ENCODE peak calls at places on chromosomes 3 and 15, in six cellular contexts. S is Panc1; O is CD8-positive, alpha-beta T cell; G is tibial nerve; U is coronary artery; A is neural progenitor cell. J is an unnamed sample.
A peak's percentile ranks its signal among the peaks of the same experiment; 100 is the strongest.

GRCh38 chr15:85624241-85624855 is 170.4 kb downstream of the KLHL25 start:
- DNase-seq in O (no peak), G (no peak), A (no peak), U (no peak), S (no peak), J (no peak)

GRCh38 chr3:58577269-58577821 is at the start of gene FAM107A:
- DNase-seq in U (no peak), G (peak; percentile 67), O (no peak), A (peak; percentile 58), S (no peak), J (peak; percentile 29)

GRCh38 chr15:100941536-100941935 is 22.4 kb downstream of the LRRK1 start:
- DNase-seq in G (no peak), A (no peak), S (no peak), U (no peak), O (no peak), J (no peak)

GRCh38 chr3:184322731-184323487 is 8.5 kb downstream of the EIF4G1 start:
- DNase-seq in G (peak; percentile 70), S (no peak), A (no peak), O (no peak), U (no peak), J (no peak)

GRCh38 chr15:85137507-85138175 is 156.0 kb downstream of the PDE8A start:
- DNase-seq in U (no peak), A (peak; percentile 44), O (no peak), G (no peak), S (no peak), J (no peak)

GRCh38 chr15:66071160-66071559 is 182.4 kb downstream of the MEGF11 start:
- DNase-seq in S (no peak), U (no peak), A (no peak), G (no peak), O (no peak), J (no peak)

GRCh38 chr3:177946965-177947364 is 589.3 kb upstream of the KCNMB2 start:
- DNase-seq in G (no peak), U (no peak), O (no peak), S (no peak), A (no peak), J (no peak)

GRCh38 chr15:89483079-89483478 is 13.3 kb downstream of the RHCG start:
- DNase-seq in S (no peak), U (no peak), G (no peak), A (no peak), O (no peak), J (no peak)

GRCh38 chr15:49831206-49831965 is 210.5 kb downstream of the DTWD1 start:
- DNase-seq in U (peak; percentile 73), S (no peak), A (no peak), G (peak; percentile 36), O (no peak), J (no peak)

GRCh38 chr3:39096775-39097174 is 10.7 kb downstream of the GORASP1 start:
- DNase-seq in G (no peak), O (no peak), U (no peak), S (no peak), A (no peak), J (peak; percentile 45)

GRCh38 chr15:78264304-78265136 is at the start of gene DNAJA4:
- DNase-seq in U (no peak), A (peak; percentile 17), O (peak; percentile 71), G (peak; percentile 38), S (no peak), J (peak; percentile 73)

GRCh38 chr3:49593046-49593445 is 38.8 kb downstream of the BSN start:
- DNase-seq in S (no peak), O (no peak), U (no peak), A (no peak), G (no peak), J (no peak)

GRCh38 chr3:85535517-85535916 is 576.7 kb downstream of the CADM2 start:
- DNase-seq in S (no peak), O (no peak), G (no peak), A (no peak), U (no peak), J (no peak)

GRCh38 chr15:66852064-66852905 is 150.2 kb downstream of the SMAD6 start:
- DNase-seq in G (no peak), O (no peak), S (no peak), A (no peak), U (peak; percentile 65), J (no peak)

GRCh38 chr15:70048196-70048565 is 49.5 kb downstream of the TLE3 start:
- DNase-seq in O (no peak), A (no peak), U (no peak), G (no peak), S (no peak), J (no peak)

GRCh38 chr15:69719527-69719926 is 266.9 kb downstream of the RPLP1 start:
- DNase-seq in G (peak; percentile 29), U (no peak), A (no peak), O (peak; percentile 83), S (no peak), J (no peak)

GRCh38 chr3:61250784-61251173 is 473 bp downstream of the FHIT start:
- DNase-seq in G (peak; percentile 48), S (no peak), U (no peak), A (peak; percentile 35), O (peak; percentile 26), J (no peak)
- H3K27ac ChIP-seq in G (peak overlapping the region; percentile 81), S (no peak overlapping the region), U (peak overlapping the region; percentile 48), A (no peak overlapping the region), O (peak overlapping the region; percentile 15), J (peak overlapping the region; percentile 80)

GRCh38 chr15:34373951-34374350 is 7.0 kb upstream of the LPCAT4 start:
- DNase-seq in O (no peak), A (no peak), U (no peak), G (no peak), S (no peak), J (no peak)

GRCh38 chr15:34374816-34375215 is 7.8 kb upstream of the LPCAT4 start:
- DNase-seq in O (no peak), G (no peak), A (no peak), U (no peak), S (no peak), J (no peak)

GRCh38 chr15:34376856-34377255 is 9.9 kb upstream of the LPCAT4 start:
- DNase-seq in S (no peak), U (no peak), A (no peak), G (no peak), O (no peak), J (no peak)
- H3K4me3 ChIP-seq in S (no peak overlapping the region), U (no peak overlapping the region), A (no peak overlapping the region), G (no peak overlapping the region), O (no peak overlapping the region), J (no peak overlapping the region)

GRCh38 chr15:91605576-91605975 is 247.9 kb upstream of the SLCO3A1 start:
- DNase-seq in A (no peak), U (no peak), S (no peak), G (no peak), O (no peak), J (no peak)
- H3K27ac ChIP-seq in A (no peak overlapping the region), U (no peak overlapping the region), S (no peak overlapping the region), G (no peak overlapping the region), O (no peak overlapping the region), J (no peak overlapping the region)

GRCh38 chr3:139329364-139329850 is 14.4 kb upstream of the MRPS22 start:
- DNase-seq in A (peak; percentile 93), O (peak; percentile 82), G (peak; percentile 70), S (peak; percentile 45), U (peak; percentile 82), J (peak; percentile 70)
- H3K4me3 ChIP-seq in A (peak overlapping the region; percentile 27), O (peak overlapping the region; percentile 21), G (no peak overlapping the region), S (no peak overlapping the region), U (peak overlapping the region; percentile 56), J (peak overlapping the region; percentile 29)

GRCh38 chr3:40858364-40859115 is 333.8 kb downstream of the ZNF621 start:
- DNase-seq in O (no peak), U (no peak), A (no peak), G (no peak), S (no peak), J (no peak)
- H3K27ac ChIP-seq in O (no peak overlapping the region), U (no peak overlapping the region), A (no peak overlapping the region), G (no peak overlapping the region), S (no peak overlapping the region), J (no peak overlapping the region)

GRCh38 chr15:32718822-32719716 is 1.3 kb downstream of the GREM1 start:
- DNase-seq in A (peak; percentile 73), S (no peak), O (no peak), U (no peak), G (no peak), J (no peak)

GRCh38 chr15:32716960-32717289 is 879 bp upstream of the GREM1 start:
- DNase-seq in U (no peak), S (no peak), A (no peak), O (no peak), G (no peak), J (no peak)

GRCh38 chr15:32716216-32716959 is 1.4 kb upstream of the GREM1 start:
- DNase-seq in G (no peak), S (no peak), O (no peak), A (no peak), U (no peak), J (no peak)

GRCh38 chr15:32718082-32718821 is 448 bp downstream of the GREM1 start:
- DNase-seq in O (no peak), A (peak; percentile 76), U (no peak), S (no peak), G (no peak), J (no peak)

DNA sequence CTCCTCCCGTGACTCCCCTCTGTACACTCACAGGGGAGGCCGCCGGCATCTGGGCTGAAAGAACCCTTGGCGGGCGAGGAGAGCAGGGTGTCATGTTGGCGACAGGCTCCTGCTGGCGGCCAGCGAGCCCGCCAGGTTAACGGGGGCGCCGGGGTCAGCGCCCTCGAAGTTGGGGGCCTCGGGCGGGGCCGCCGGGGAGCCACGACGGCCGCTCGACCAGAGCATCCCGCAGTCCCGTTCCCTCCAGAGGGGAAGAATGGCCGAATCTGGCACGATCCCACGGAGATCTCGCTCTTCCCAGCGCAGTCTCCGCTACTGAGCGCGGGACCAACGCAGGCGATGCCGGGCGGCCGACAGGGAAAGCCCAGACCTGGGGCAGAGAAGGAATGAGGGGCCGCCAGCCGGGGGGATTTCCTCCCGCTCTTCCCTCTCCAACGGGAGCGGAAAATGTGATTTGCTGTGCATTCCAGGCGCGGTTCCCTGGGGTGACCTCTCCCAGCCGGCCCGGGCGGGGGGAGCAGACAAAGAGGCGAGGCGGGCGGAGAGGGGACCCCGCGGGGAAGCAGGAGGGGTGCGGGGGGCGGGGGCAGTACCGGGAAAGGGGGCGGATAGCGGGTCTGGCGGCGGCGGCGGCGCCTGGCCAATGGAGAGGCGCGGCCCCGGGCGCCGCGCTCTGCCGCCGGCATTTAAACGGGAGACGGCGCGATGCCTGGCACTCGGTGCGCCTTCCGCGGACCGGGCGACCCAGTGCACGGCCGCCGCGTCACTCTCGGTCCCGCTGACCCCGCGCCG is at the start of gene GREM1:
- DNase-seq in G (no peak), A (peak; percentile 90), O (no peak), U (no peak), S (no peak), J (no peak)
- H3K4me3 ChIP-seq in G (peak within 1 kb of the TSS; percentile 28), A (peak within 1 kb of the TSS; percentile 45), O (no peak within 1 kb of the TSS), U (peak within 1 kb of the TSS; percentile 67), S (peak within 1 kb of the TSS; percentile 36), J (peak within 1 kb of the TSS; percentile 49)

J was measured in dorsolateral prefrontal cortex.